ENCODE peak calls at places on chromosomes 4 and X, in four cellular contexts. One of them, this sample, is unnamed.

GRCh38 chr4:18439306-18439705 is 417.8 kb upstream of the LCORL start:
- DNase-seq in CD4-positive, alpha-beta memory T cell: no peak
- DNase-seq in CD8-positive, alpha-beta T cell: no peak
- DNase-seq in GM23248: no peak
- DNase-seq in this sample: no peak

GRCh38 chr4:57854748-57855147 is 744.6 kb upstream of the IGFBP7 start:
- DNase-seq in CD4-positive, alpha-beta memory T cell: no peak
- DNase-seq in CD8-positive, alpha-beta T cell: no peak
- DNase-seq in GM23248: no peak
- DNase-seq in this sample: no peak

GRCh38 chrX:23773601-23774175 is 9.3 kb upstream of the SAT1 start:
- DNase-seq in CD8-positive, alpha-beta T cell: peak; percentile 64
- DNase-seq in CD4-positive, alpha-beta memory T cell: peak; percentile 79
- DNase-seq in GM23248: no peak
- DNase-seq in this sample: no peak

GRCh38 chr4:168319486-168320019 is 1.0 kb upstream of the DDX60 start:
- DNase-seq in GM23248: no peak
- DNase-seq in CD8-positive, alpha-beta T cell: no peak
- DNase-seq in CD4-positive, alpha-beta memory T cell: no peak
- DNase-seq in this sample: no peak

GRCh38 chr4:162015090-162015489 is 148.7 kb downstream of the FSTL5 start:
- DNase-seq in GM23248: no peak
- DNase-seq in CD8-positive, alpha-beta T cell: no peak
- DNase-seq in CD4-positive, alpha-beta memory T cell: no peak
- DNase-seq in this sample: no peak

GRCh38 chr4:7332216-7333023 is 102.3 kb downstream of the PSAPL1 start:
- DNase-seq in CD8-positive, alpha-beta T cell: no peak
- DNase-seq in GM23248: peak; percentile 85
- DNase-seq in CD4-positive, alpha-beta memory T cell: no peak
- DNase-seq in this sample: no peak

GRCh38 chrX:35289952-35290351 is 347.4 kb downstream of the FAM47B start:
- DNase-seq in CD4-positive, alpha-beta memory T cell: no peak
- DNase-seq in CD8-positive, alpha-beta T cell: no peak
- DNase-seq in GM23248: no peak
- DNase-seq in this sample: no peak

GRCh38 chr4:96652158-96652557 is 812.3 kb downstream of the PDHA2 start:
- DNase-seq in CD8-positive, alpha-beta T cell: no peak
- DNase-seq in GM23248: no peak
- DNase-seq in CD4-positive, alpha-beta memory T cell: no peak
- DNase-seq in this sample: no peak

GRCh38 chr4:46432923-46433322 is 43.0 kb upstream of the GABRA2 start:
- DNase-seq in CD4-positive, alpha-beta memory T cell: no peak
- DNase-seq in GM23248: peak; percentile 28
- DNase-seq in CD8-positive, alpha-beta T cell: no peak
- DNase-seq in this sample: no peak

GRCh38 chr4:156718226-156718625 is 253.4 kb downstream of the PDGFC start:
- DNase-seq in CD8-positive, alpha-beta T cell: no peak
- DNase-seq in CD4-positive, alpha-beta memory T cell: no peak
- DNase-seq in GM23248: peak; percentile 1
- DNase-seq in this sample: no peak

GRCh38 chrX:56797966-56798711 is 69.1 kb downstream of the NBDY start:
- DNase-seq in CD4-positive, alpha-beta memory T cell: no peak
- DNase-seq in GM23248: peak; percentile 5
- DNase-seq in CD8-positive, alpha-beta T cell: no peak
- DNase-seq in this sample: peak; percentile 70

GRCh38 chr4:159564615-159565014 is 461.7 kb downstream of the RAPGEF2 start:
- DNase-seq in GM23248: no peak
- DNase-seq in CD4-positive, alpha-beta memory T cell: no peak
- DNase-seq in CD8-positive, alpha-beta T cell: no peak
- DNase-seq in this sample: no peak

GRCh38 chr4:159563257-159563656 is 460.4 kb downstream of the RAPGEF2 start:
- DNase-seq in CD8-positive, alpha-beta T cell: no peak
- DNase-seq in CD4-positive, alpha-beta memory T cell: no peak
- DNase-seq in GM23248: no peak
- DNase-seq in this sample: no peak
- H3K27ac ChIP-seq in CD8-positive, alpha-beta T cell: no peak overlapping the region
- H3K27ac ChIP-seq in CD4-positive, alpha-beta memory T cell: no peak overlapping the region
- H3K27ac ChIP-seq in GM23248: no peak overlapping the region
- H3K27ac ChIP-seq in this sample: no peak overlapping the region

DNA sequence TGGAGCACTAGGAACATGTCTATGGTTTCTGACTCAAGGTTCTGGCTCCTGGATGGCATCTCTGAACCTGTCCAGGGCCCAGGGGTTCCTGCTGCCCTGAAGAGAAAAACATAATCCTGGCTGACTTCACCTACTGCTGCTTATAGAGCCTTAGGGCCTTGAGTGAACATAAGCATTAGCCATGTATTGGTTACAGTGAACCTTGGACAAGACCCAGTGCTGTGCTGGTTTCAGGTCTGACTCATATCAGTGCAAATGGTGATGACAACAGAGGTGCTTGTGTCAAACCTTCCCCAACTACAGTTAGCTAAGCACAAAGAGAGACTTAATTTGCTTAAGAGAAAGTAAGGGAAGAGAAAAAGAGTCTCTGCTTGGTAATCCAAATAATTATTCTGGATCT is 1047.2 kb downstream of the GLUD2 start:
- DNase-seq in GM23248: peak; percentile 30
- DNase-seq in CD8-positive, alpha-beta T cell: no peak
- DNase-seq in CD4-positive, alpha-beta memory T cell: no peak
- DNase-seq in this sample: no peak
- H3K27ac ChIP-seq in GM23248: no peak overlapping the region
- H3K27ac ChIP-seq in CD8-positive, alpha-beta T cell: no peak overlapping the region
- H3K27ac ChIP-seq in CD4-positive, alpha-beta memory T cell: no peak overlapping the region
- H3K27ac ChIP-seq in this sample: no peak overlapping the region

DNA sequence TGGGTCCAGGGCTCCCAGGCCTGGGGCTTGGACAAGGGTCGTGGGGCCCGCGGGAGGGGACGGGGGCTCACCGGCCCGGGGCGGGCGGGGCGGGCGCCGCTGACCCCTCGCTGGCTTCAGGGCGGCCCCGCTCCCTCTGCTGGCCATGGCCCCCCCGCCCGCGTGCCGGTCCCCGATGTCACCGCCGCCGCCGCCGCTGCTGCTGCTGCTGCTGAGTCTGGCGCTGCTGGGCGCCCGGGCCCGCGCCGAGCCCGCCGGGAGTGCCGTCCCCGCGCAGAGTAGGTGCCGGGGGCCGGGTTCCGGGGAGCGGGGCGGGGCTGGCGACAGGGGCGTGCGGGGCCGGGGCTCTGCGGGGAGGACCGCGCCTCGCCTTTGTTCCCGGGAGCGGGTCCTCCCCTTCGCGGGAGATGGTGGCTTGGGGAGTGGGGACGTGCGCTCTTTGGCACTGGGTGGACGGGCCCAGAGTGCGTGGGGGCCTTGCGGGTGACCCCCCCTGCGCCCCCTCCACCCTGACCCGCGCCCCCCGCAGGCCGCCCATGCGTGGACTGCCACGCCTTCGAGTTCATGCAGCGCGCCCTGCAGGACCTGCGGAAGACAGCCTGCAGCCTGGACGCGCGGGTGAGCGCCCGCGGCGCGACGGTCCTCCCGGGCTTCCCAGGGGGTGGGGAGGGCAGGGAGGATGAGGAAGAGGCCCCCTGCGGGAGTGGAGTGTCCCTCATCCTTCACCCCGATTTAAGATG is 16.8 kb upstream of the NAT8L start:
- DNase-seq in GM23248: peak; percentile 59
- DNase-seq in CD8-positive, alpha-beta T cell: no peak
- DNase-seq in CD4-positive, alpha-beta memory T cell: peak; percentile 43
- DNase-seq in this sample: no peak
- H3K27ac ChIP-seq in GM23248: no peak overlapping the region
- H3K27ac ChIP-seq in CD8-positive, alpha-beta T cell: no peak overlapping the region
- H3K27ac ChIP-seq in CD4-positive, alpha-beta memory T cell: no peak overlapping the region
- H3K27ac ChIP-seq in this sample: no peak overlapping the region

GRCh38 chrX:133633162-133633561 is 217.9 kb upstream of the GPC4 start:
- DNase-seq in GM23248: peak; percentile 20
- DNase-seq in CD8-positive, alpha-beta T cell: no peak
- DNase-seq in CD4-positive, alpha-beta memory T cell: no peak
- DNase-seq in this sample: no peak

GRCh38 chrX:133634416-133634815 is 219.1 kb upstream of the GPC4 start:
- DNase-seq in GM23248: no peak
- DNase-seq in CD8-positive, alpha-beta T cell: no peak
- DNase-seq in CD4-positive, alpha-beta memory T cell: no peak
- DNase-seq in this sample: no peak

DNA sequence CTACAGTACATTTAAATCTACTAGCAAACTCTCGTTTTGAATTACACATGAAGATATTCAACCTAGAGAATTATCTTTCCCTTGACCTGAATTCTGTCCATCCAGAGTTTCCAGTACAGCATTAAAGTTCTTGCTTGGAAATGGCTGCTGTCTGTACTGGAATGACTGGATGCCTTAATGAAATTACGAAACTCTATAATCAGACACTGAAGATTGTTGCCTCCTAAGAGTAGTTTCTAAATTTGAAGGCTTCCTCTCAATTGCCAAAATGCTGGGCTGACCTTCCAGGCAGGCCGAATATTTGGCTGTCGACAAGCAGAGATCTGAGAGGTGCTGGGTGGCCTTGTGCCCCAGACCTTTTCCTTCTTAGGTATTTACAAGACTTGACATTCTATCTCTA is 215.1 kb upstream of the GPC4 start:
- DNase-seq in GM23248: no peak
- DNase-seq in CD4-positive, alpha-beta memory T cell: no peak
- DNase-seq in CD8-positive, alpha-beta T cell: no peak
- DNase-seq in this sample: no peak
- H3K27ac ChIP-seq in GM23248: no peak overlapping the region
- H3K27ac ChIP-seq in CD4-positive, alpha-beta memory T cell: no peak overlapping the region
- H3K27ac ChIP-seq in CD8-positive, alpha-beta T cell: no peak overlapping the region
- H3K27ac ChIP-seq in this sample: no peak overlapping the region

GRCh38 chr4:53014368-53014767 is 152.3 kb downstream of the RASL11B start:
- DNase-seq in CD4-positive, alpha-beta memory T cell: no peak
- DNase-seq in GM23248: no peak
- DNase-seq in CD8-positive, alpha-beta T cell: no peak
- DNase-seq in this sample: no peak
- H3K27ac ChIP-seq in CD4-positive, alpha-beta memory T cell: no peak overlapping the region
- H3K27ac ChIP-seq in GM23248: peak overlapping the region; percentile 28
- H3K27ac ChIP-seq in CD8-positive, alpha-beta T cell: no peak overlapping the region
- H3K27ac ChIP-seq in this sample: no peak overlapping the region

GRCh38 chrX:136097871-136098805 is 49.2 kb upstream of the FHL1 start:
- DNase-seq in CD4-positive, alpha-beta memory T cell: no peak
- DNase-seq in GM23248: no peak
- DNase-seq in CD8-positive, alpha-beta T cell: no peak
- DNase-seq in this sample: no peak
- H3K27ac ChIP-seq in CD4-positive, alpha-beta memory T cell: no peak overlapping the region
- H3K27ac ChIP-seq in GM23248: no peak overlapping the region
- H3K27ac ChIP-seq in CD8-positive, alpha-beta T cell: no peak overlapping the region
- H3K27ac ChIP-seq in this sample: no peak overlapping the region

GRCh38 chr4:78666830-78667258 is 109.3 kb upstream of the BMP2K start:
- DNase-seq in CD8-positive, alpha-beta T cell: no peak
- DNase-seq in GM23248: no peak
- DNase-seq in CD4-positive, alpha-beta memory T cell: no peak
- DNase-seq in this sample: no peak
- H3K27ac ChIP-seq in CD8-positive, alpha-beta T cell: no peak overlapping the region
- H3K27ac ChIP-seq in GM23248: no peak overlapping the region
- H3K27ac ChIP-seq in CD4-positive, alpha-beta memory T cell: no peak overlapping the region
- H3K27ac ChIP-seq in this sample: no peak overlapping the region

GRCh38 chr4:5784960-5785611 is 74.1 kb downstream of the EVC start:
- DNase-seq in CD4-positive, alpha-beta memory T cell: no peak
- DNase-seq in GM23248: no peak
- DNase-seq in CD8-positive, alpha-beta T cell: no peak
- DNase-seq in this sample: peak; percentile 49
- H3K27ac ChIP-seq in CD4-positive, alpha-beta memory T cell: no peak overlapping the region
- H3K27ac ChIP-seq in GM23248: no peak overlapping the region
- H3K27ac ChIP-seq in CD8-positive, alpha-beta T cell: no peak overlapping the region
- H3K27ac ChIP-seq in this sample: no peak overlapping the region

GRCh38 chr4:164783966-164784365 is 30.0 kb downstream of the SMIM31 start:
- DNase-seq in GM23248: no peak
- DNase-seq in CD8-positive, alpha-beta T cell: no peak
- DNase-seq in CD4-positive, alpha-beta memory T cell: no peak
- DNase-seq in this sample: no peak
- H3K27ac ChIP-seq in GM23248: no peak overlapping the region
- H3K27ac ChIP-seq in CD8-positive, alpha-beta T cell: no peak overlapping the region
- H3K27ac ChIP-seq in CD4-positive, alpha-beta memory T cell: no peak overlapping the region
- H3K27ac ChIP-seq in this sample: no peak overlapping the region

This sample was measured in coronary artery.